ENCODE peak calls at places on chromosomes 13 and 19, in nine cellular contexts. P, D, I, Z, Y, H, X, T and E are unnamed samples. For H3K27me3, the result is how much of the 10 kb centered on the place peaks cover.

GRCh38 chr13:32731576-32731975 is 145.3 kb downstream of the PDS5B start:
- DNase-seq in X (no peak), Y (peak), D (no peak), P (no peak), T (peak), I (no peak), Z (no peak), H (no peak), E (no peak)

GRCh38 chr19:46618670-46619231 is 6.1 kb downstream of the PTGIR start:
- DNase-seq in T (no peak), I (no peak), P (no peak), Z (no peak), H (peak), Y (peak), X (no peak), D (no peak), E (no peak)

GRCh38 chr19:309206-309565 is 18.0 kb upstream of the PLPP2 start:
- DNase-seq in I (no peak), P (no peak), T (no peak), Y (no peak), H (no peak), Z (no peak), X (no peak), D (no peak), E (no peak)

GRCh38 chr19:610071-610800 is 20.6 kb downstream of the HCN2 start:
- DNase-seq in Z (no peak), D (peak), P (no peak), T (no peak), I (no peak), H (no peak), Y (peak), X (no peak), E (peak)

GRCh38 chr19:28330831-28331230 is 882.1 kb downstream of the UQCRFS1 start:
- DNase-seq in H (no peak), T (no peak), D (no peak), P (no peak), Y (peak), Z (no peak), I (no peak), X (no peak), E (no peak)

GRCh38 chr13:26062853-26063444 is 11.1 kb upstream of the SHISA2 start:
- DNase-seq in Y (peak), X (peak), P (peak), H (peak), I (no peak), T (peak), D (peak), Z (peak), E (peak)

GRCh38 chr19:35846038-35846668 is 6.2 kb downstream of the NPHS1 start:
- DNase-seq in H (peak), D (no peak), P (peak), X (no peak), I (no peak), Y (no peak), T (no peak), Z (no peak), E (no peak)

GRCh38 chr19:51689751-51690358 is 3.3 kb upstream of the SPACA6 start:
- DNase-seq in I (no peak), P (peak), Z (peak), X (peak), H (no peak), D (peak), Y (peak), T (peak), E (peak)

GRCh38 chr13:21812192-21812626 is 141.3 kb downstream of the FGF9 start:
- DNase-seq in H (peak), I (no peak), X (no peak), Z (no peak), P (no peak), Y (peak), T (no peak), D (no peak), E (peak)

GRCh38 chr13:110874508-110874960 is 40.3 kb downstream of the ANKRD10 start:
- DNase-seq in Z (peak), D (peak), Y (peak), P (peak), X (peak), T (peak), I (no peak), H (peak), E (peak)

GRCh38 chr13:30450066-30450465 is 15.7 kb downstream of the HMGB1 start:
- DNase-seq in X (no peak), Z (no peak), P (no peak), Y (no peak), I (no peak), D (no peak), T (no peak), H (no peak), E (no peak)

GRCh38 chr13:41060723-41061074 is 610 bp upstream of the WBP4 start:
- DNase-seq in Z (peak), H (peak), T (no peak), X (peak), D (peak), Y (peak), I (peak), P (peak), E (peak)

GRCh38 chr13:78658630-78659449 is at the start of gene OBI1:
- DNase-seq in H (peak), T (peak), X (peak), P (peak), I (no peak), Y (peak), D (peak), Z (peak), E (peak)

GRCh38 chr19:38862321-38863059 is 12.7 kb upstream of the HNRNPL start:
- DNase-seq in Z (no peak), T (no peak), H (peak), D (peak), X (no peak), Y (peak), P (no peak), I (no peak), E (no peak)

GRCh38 chr19:51760811-51761356 is at the start of gene FPR2:
- DNase-seq in D (no peak), I (no peak), T (no peak), P (no peak), X (no peak), Y (peak), H (no peak), Z (no peak), E (no peak)

GRCh38 chr19:32238076-32238475 is 107.3 kb upstream of the ZNF507 start:
- DNase-seq in Z (no peak), D (no peak), I (no peak), H (no peak), T (no peak), Y (no peak), P (no peak), X (no peak), E (no peak)

GRCh38 chr19:49301866-49302252 is 23.1 kb downstream of the SLC6A16 start:
- DNase-seq in Z (no peak), P (no peak), Y (no peak), X (no peak), T (no peak), I (no peak), D (no peak), H (no peak), E (no peak)

GRCh38 chr19:30317403-30317802 is 54.8 kb upstream of the ZNF536 start:
- DNase-seq in X (no peak), I (no peak), H (no peak), Y (no peak), D (peak), T (no peak), Z (no peak), P (no peak), E (no peak)

GRCh38 chr13:104949840-104950805 is 1585.3 kb downstream of the EFNB2 start:
- DNase-seq in Y (no peak), H (no peak), P (no peak), Z (no peak), T (no peak), D (no peak), X (no peak), I (no peak), E (no peak)

GRCh38 chr19:4425531-4425930 is 23.1 kb downstream of the CHAF1A start:
- DNase-seq in P (no peak), X (no peak), H (no peak), D (no peak), Y (no peak), I (no peak), T (peak), Z (no peak), E (peak)

GRCh38 chr13:64709079-64709478 is 2521.1 kb downstream of the PCDH9 start:
- DNase-seq in H (no peak), D (no peak), P (no peak), X (no peak), Z (no peak), T (no peak), I (no peak), Y (peak), E (no peak)

GRCh38 chr19:33685541-33685940 is 63.8 kb downstream of the CHST8 start:
- DNase-seq in P (no peak), X (no peak), Z (no peak), D (no peak), T (no peak), H (no peak), Y (no peak), I (no peak), E (no peak)

GRCh38 chr13:72781461-72782439 is at the start of the genes DIS3 and PIBF1:
- DNase-seq in Y (peak), H (peak), X (peak), D (peak), Z (peak), I (peak), T (peak), P (peak), E (peak)

GRCh38 chr19:49858591-49858985 is 7.6 kb downstream of the PTOV1 start:
- DNase-seq in D (peak), Z (no peak), I (no peak), H (no peak), Y (no peak), T (no peak), X (peak), P (no peak), E (no peak)

GRCh38 chr19:57088125-57088524 is 31.7 kb upstream of the USP29 start:
- DNase-seq in D (no peak), X (no peak), Z (no peak), Y (no peak), T (no peak), H (no peak), I (no peak), P (no peak), E (no peak)

GRCh38 chr19:22784051-22784450 is at the start of gene ZNF99:
- DNase-seq in P (no peak), D (peak), Y (no peak), H (peak), Z (peak), T (no peak), I (no peak), X (peak), E (no peak)

GRCh38 chr13:113937497-113938140 is 36.3 kb downstream of the C13orf46 start:
- DNase-seq in X (no peak), I (no peak), T (no peak), Y (no peak), H (no peak), Z (no peak), P (no peak), D (no peak), E (no peak)

GRCh38 chr19:29999490-29999889 is 57.5 kb downstream of the URI1 start:
- DNase-seq in Y (no peak), H (no peak), T (no peak), I (no peak), D (no peak), Z (no peak), X (no peak), P (no peak), E (no peak)

GRCh38 chr19:31730270-31730669 is 381.0 kb upstream of the TSHZ3 start:
- DNase-seq in Y (no peak), H (no peak), P (no peak), D (no peak), Z (peak), I (no peak), X (no peak), T (no peak), E (no peak)

GRCh38 chr19:5637971-5638370 is 15.1 kb downstream of the SAFB start:
- DNase-seq in Y (no peak), Z (no peak), T (no peak), X (no peak), H (no peak), D (peak), P (no peak), I (no peak), E (no peak)

GRCh38 chr19:33442706-33443105 is 69.2 kb downstream of the CEBPG start:
- DNase-seq in T (no peak), D (peak), Y (no peak), H (no peak), P (no peak), Z (no peak), X (no peak), I (no peak), E (no peak)

GRCh38 chr13:103358245-103358932 is 292.2 kb upstream of the SLC10A2 start:
- DNase-seq in T (no peak), P (peak), I (no peak), Y (no peak), X (no peak), Z (no peak), H (no peak), D (no peak), E (no peak)

GRCh38 chr19:55197531-55197930 is 11.8 kb downstream of the PTPRH start:
- DNase-seq in P (no peak), Z (no peak), X (peak), H (no peak), D (no peak), I (no peak), T (no peak), Y (peak), E (no peak)

GRCh38 chr13:36919206-36919832 is 719 bp downstream of the SMAD9 start:
- DNase-seq in I (no peak), X (no peak), D (peak), P (peak), T (no peak), H (no peak), Z (peak), Y (peak), E (peak)

GRCh38 chr13:40476175-40476958 is 190.1 kb downstream of the FOXO1 start:
- DNase-seq in Y (no peak), P (peak), H (no peak), T (peak), X (no peak), D (no peak), Z (no peak), I (no peak), E (peak)

GRCh38 chr19:19655051-19655594 is 8.4 kb downstream of the ATP13A1 start:
- DNase-seq in I (no peak), T (no peak), H (no peak), X (no peak), D (no peak), Z (no peak), P (no peak), Y (no peak), E (no peak)

GRCh38 chr13:110677731-110678545 is 28.0 kb downstream of the CARS2 start:
- DNase-seq in H (no peak), T (peak), I (no peak), X (no peak), D (peak), Y (no peak), P (no peak), Z (no peak), E (peak)

GRCh38 chr13:109191422-109191821 is 562.0 kb downstream of the MYO16 start:
- DNase-seq in P (no peak), Y (no peak), Z (no peak), H (no peak), X (no peak), I (no peak), D (no peak), T (no peak), E (peak)

GRCh38 chr13:53032849-53033248 is 4.2 kb downstream of the OLFM4 start:
- DNase-seq in D (no peak), I (no peak), Y (no peak), H (no peak), P (no peak), T (no peak), X (no peak), Z (no peak), E (no peak)

GRCh38 chr19:57934820-57935665 is at the start of gene ZNF418:
- DNase-seq in I (peak), H (peak), P (no peak), D (peak), Z (peak), X (peak), T (peak), Y (peak), E (peak)

DNA sequence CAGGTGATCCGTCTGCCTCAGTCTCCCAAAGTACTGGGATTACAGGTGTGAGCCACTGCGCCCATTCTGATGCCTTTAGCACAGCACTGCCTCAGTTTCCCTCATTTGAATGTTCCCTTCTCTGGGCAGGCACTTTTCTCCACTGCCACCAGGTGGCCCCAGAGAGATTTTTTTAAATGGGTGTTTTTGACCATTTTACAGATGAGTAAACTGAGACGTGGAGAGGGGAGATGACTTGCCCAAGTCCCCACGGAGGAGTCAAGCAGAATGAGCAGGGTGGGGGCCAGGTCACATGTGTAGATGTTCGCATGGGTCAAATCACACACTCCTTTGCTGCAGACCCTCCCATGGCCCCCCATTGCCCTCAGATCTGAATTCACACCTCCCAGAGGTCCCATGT is 3.2 kb upstream of the PDE4C start:
- DNase-seq in T (no peak), I (no peak), Z (no peak), H (no peak), P (no peak), D (no peak), X (no peak), Y (no peak), E (no peak)
- H3K27me3 ChIP-seq in T (under half), I (under half), Z (under half), H (under half), P (under half), D (under half), X (half or more), Y (under half), E (under half)

GRCh38 chr13:23578411-23579071 is 8.3 kb downstream of the TNFRSF19 start:
- DNase-seq in X (peak), P (peak), H (peak), T (peak), D (peak), Z (peak), Y (peak), I (peak), E (peak)
- TF ChIP-seq CTCF in X (peak), P (peak), H (peak), T (peak), D (no peak), Z (peak), Y (peak), I (peak), E (peak)

DNA sequence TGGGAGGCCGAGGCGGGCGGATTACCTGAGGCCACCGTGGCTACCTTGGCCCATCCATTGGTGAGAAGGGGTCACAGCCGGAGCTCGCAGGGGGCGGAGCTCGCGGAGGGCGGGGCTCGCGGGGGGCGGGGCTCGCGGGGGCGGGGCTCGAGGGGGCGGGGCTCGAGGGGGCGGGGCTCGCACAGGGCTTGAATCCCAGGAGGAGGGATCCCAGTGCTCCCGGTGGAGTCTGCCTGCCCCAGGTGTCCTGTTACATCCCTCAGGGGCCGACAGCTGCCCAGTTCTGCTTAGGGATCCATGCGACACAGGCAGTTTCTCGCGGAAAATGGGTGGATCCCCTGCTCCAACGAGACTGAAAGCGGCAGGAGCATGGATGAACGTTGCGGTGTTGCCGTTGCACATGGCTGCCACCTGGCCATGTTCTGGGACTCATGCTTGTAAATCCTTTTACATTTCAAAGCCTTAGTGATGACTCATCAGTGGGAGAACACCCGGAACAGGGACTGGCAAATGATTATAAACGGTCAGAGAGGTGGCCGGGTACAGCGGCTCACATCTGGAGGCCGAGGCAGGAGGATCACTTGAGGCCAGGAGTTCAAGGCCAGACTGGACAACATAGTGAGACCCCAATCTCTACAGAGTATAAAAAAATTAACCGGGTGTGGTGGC is 25.1 kb downstream of the TMPRSS9 start:
- DNase-seq in Y (peak), P (peak), D (peak), X (peak), H (peak), Z (no peak), I (peak), T (peak), E (peak)
- H3K4me3 ChIP-seq in Y (peak), P (no peak), D (no peak), X (no peak), H (no peak), Z (no peak), I (no peak), T (peak), E (no peak)

GRCh38 chr13:90293793-90294361 is 1053.6 kb upstream of the MIR17HG start:
- DNase-seq in H (no peak), I (no peak), Y (no peak), P (no peak), T (no peak), X (no peak), D (no peak), Z (no peak), E (no peak)
- H3K27me3 ChIP-seq in H (under half), I (under half), Y (under half), P (under half), T (under half), X (under half), D (under half), Z (under half), E (under half)

DNA sequence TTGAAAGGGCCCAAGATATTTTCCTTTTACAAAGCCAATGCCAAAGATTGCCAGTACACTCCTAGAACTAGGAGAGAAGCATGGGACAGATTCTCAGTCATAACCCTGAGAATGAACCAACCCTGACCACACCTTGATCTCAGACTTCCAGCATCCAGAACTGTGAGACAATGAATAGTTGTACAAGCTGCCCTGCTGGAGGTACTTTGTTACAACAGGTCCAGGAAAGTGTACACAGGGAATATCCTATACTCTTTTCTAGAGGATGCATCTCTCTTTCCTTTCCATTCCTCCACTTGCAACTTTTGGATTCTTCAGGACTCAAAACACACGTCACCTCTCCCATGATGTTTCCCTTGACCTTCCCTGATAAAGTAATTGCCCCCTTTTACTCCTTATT is 325.7 kb downstream of the RFC3 start:
- DNase-seq in X (no peak), D (no peak), Y (no peak), T (no peak), Z (no peak), H (no peak), P (no peak), I (no peak), E (no peak)
- TF ChIP-seq CTCF in X (no peak), D (no peak), Y (no peak), T (no peak), Z (no peak), H (no peak), P (no peak), I (no peak), E (no peak)

DNA sequence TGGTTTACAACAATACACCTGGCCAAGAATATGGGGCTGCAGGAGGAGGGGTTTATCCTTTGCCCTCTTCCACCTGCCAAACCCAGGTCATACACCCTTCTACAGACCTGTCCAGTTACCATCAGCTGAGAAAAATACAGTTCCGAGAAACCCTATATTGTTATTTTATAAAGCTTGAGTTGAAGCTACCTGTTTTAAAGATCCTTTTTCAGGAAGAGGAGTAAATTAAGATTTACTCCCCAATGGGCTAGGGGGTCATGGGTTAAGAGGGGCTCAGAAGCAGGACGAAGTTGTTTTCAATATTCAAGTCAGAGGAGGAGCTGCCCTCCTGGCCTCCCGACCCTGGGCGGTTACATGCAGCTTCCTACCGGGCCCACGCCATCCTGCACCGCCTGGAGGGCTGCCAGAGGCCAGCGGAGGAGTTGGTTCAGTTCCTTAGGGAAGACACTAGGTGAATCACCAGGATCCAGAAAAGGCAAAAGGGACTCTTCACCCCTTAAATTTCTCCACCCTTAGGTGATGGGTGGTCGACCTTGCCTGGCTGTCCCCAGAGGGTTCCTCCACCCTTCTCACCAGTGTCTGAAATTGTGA is 1.3 kb downstream of the GJB2 start:
- DNase-seq in X (no peak), P (no peak), Y (no peak), D (no peak), I (no peak), H (no peak), T (no peak), Z (no peak), E (no peak)
- H3K4me3 ChIP-seq in X (peak), P (peak), Y (no peak), D (no peak), I (peak), H (no peak), T (no peak), Z (no peak), E (no peak)